ENCODE peak calls at places on chromosomes 1 and 21, in ten cellular contexts. C is choroid plexus epithelial cell, R is AG04450, H is HL-60, T is neural crest cell, L is epithelial cell of esophagus, V is fibroblast of lung, B is psoas muscle, M is mucosa of descending colon, P is transverse colon. F is an unnamed sample.

GRCh38 chr1:12486401-12487005 is 131.5 kb downstream of the DHRS3 start:
- DNase-seq in C (peak; percentile 96), R (no peak), H (no peak), T (no peak), L (no peak), V (no peak), B (peak; percentile 85), M (no peak), P (no peak), F (no peak)

GRCh38 chr1:208332036-208332773 is 88.0 kb upstream of the PLXNA2 start:
- DNase-seq in C (no peak), R (no peak), H (no peak), T (no peak), L (no peak), V (no peak), B (no peak), M (no peak), P (no peak), F (no peak)

GRCh38 chr21:42389449-42389835 is 6.4 kb downstream of the TMPRSS3 start:
- DNase-seq in C (no peak), R (no peak), H (no peak), T (no peak), L (no peak), V (no peak), B (peak; percentile 11), M (peak; percentile 65), P (peak; percentile 50), F (no peak)

GRCh38 chr1:209377995-209378394 is 205.5 kb upstream of the CAMK1G start:
- DNase-seq in C (no peak), R (no peak), H (no peak), T (no peak), L (no peak), V (no peak), B (no peak), M (no peak), P (no peak), F (no peak)

GRCh38 chr1:98923667-98924066 is 81.0 kb downstream of the PLPPR5 start:
- DNase-seq in C (no peak), R (no peak), H (no peak), T (no peak), L (peak; percentile 55), V (no peak), B (no peak), M (no peak), P (no peak), F (no peak)

GRCh38 chr1:112849425-112849966 is 106.5 kb downstream of the SLC16A1 start:
- DNase-seq in C (peak; percentile 62), R (no peak), H (no peak), T (peak; percentile 60), L (peak; percentile 38), V (peak; percentile 34), B (no peak), M (peak; percentile 53), P (peak; percentile 31), F (no peak)

GRCh38 chr1:101142244-101142643 is 94.6 kb upstream of the S1PR1 start:
- DNase-seq in C (no peak), R (no peak), H (no peak), T (no peak), L (no peak), V (no peak), B (no peak), M (no peak), P (no peak), F (no peak)

GRCh38 chr1:47682786-47683350 is 245.0 kb downstream of the FOXD2 start:
- DNase-seq in C (no peak), R (no peak), H (no peak), T (no peak), L (no peak), V (no peak), B (no peak), M (no peak), P (no peak), F (no peak)

GRCh38 chr1:24727490-24728214 is 17.6 kb upstream of the CLIC4 start:
- DNase-seq in C (peak; percentile 95), R (no peak), H (no peak), T (no peak), L (no peak), V (peak; percentile 95), B (peak; percentile 63), M (peak; percentile 77), P (peak; percentile 76), F (no peak)

GRCh38 chr1:6512908-6513280 is 21.4 kb upstream of the PLEKHG5 start:
- DNase-seq in C (no peak), R (no peak), H (no peak), T (no peak), L (no peak), V (no peak), B (no peak), M (no peak), P (no peak), F (no peak)

GRCh38 chr1:228555074-228555989 is 68.2 kb downstream of the RNF187 start:
- DNase-seq in C (peak; percentile 15), R (no peak), H (no peak), T (no peak), L (no peak), V (no peak), B (no peak), M (no peak), P (no peak), F (no peak)

GRCh38 chr1:37731312-37732019 is 33.5 kb downstream of the EPHA10 start:
- DNase-seq in C (no peak), R (no peak), H (no peak), T (no peak), L (no peak), V (no peak), B (no peak), M (no peak), P (no peak), F (no peak)

GRCh38 chr21:42923553-42924432 is 1.6 kb downstream of the ERVH48-1 start:
- DNase-seq in C (peak; percentile 92), R (peak; percentile 77), H (peak; percentile 82), T (peak; percentile 57), L (peak; percentile 86), V (peak; percentile 91), B (peak; percentile 67), M (no peak), P (peak; percentile 80), F (peak; percentile 32)

GRCh38 chr1:22611530-22611947 is 24.9 kb upstream of the C1QA start:
- DNase-seq in C (peak; percentile 71), R (peak; percentile 13), H (no peak), T (peak; percentile 86), L (peak; percentile 75), V (peak; percentile 59), B (peak; percentile 43), M (no peak), P (no peak), F (no peak)

GRCh38 chr1:199287632-199288031 is 648.8 kb downstream of the PTPRC start:
- DNase-seq in C (peak; percentile 38), R (no peak), H (no peak), T (no peak), L (no peak), V (no peak), B (no peak), M (no peak), P (no peak), F (no peak)

GRCh38 chr1:192358822-192359221 is 42.0 kb downstream of the RGS21 start:
- DNase-seq in C (no peak), R (no peak), H (no peak), T (no peak), L (no peak), V (no peak), B (no peak), M (no peak), P (no peak), F (no peak)

GRCh38 chr1:192357904-192358303 is 41.1 kb downstream of the RGS21 start:
- DNase-seq in C (no peak), R (no peak), H (no peak), T (no peak), L (no peak), V (no peak), B (no peak), M (no peak), P (no peak), F (no peak)

GRCh38 chr1:192367436-192367835 is 50.6 kb downstream of the RGS21 start:
- DNase-seq in C (no peak), R (no peak), H (no peak), T (no peak), L (no peak), V (no peak), B (no peak), M (no peak), P (no peak), F (no peak)

GRCh38 chr1:192363177-192363576 is 46.4 kb downstream of the RGS21 start:
- DNase-seq in C (no peak), R (no peak), H (no peak), T (no peak), L (peak; percentile 15), V (no peak), B (no peak), M (no peak), P (no peak), F (no peak)
- TF ChIP-seq CTCF in C (peak; percentile 20), R (peak; percentile 16), H (no peak), T (peak; percentile 27), L (peak; percentile 16), V (no peak), B (no peak), M (no peak), P (no peak), F (no peak)

DNA sequence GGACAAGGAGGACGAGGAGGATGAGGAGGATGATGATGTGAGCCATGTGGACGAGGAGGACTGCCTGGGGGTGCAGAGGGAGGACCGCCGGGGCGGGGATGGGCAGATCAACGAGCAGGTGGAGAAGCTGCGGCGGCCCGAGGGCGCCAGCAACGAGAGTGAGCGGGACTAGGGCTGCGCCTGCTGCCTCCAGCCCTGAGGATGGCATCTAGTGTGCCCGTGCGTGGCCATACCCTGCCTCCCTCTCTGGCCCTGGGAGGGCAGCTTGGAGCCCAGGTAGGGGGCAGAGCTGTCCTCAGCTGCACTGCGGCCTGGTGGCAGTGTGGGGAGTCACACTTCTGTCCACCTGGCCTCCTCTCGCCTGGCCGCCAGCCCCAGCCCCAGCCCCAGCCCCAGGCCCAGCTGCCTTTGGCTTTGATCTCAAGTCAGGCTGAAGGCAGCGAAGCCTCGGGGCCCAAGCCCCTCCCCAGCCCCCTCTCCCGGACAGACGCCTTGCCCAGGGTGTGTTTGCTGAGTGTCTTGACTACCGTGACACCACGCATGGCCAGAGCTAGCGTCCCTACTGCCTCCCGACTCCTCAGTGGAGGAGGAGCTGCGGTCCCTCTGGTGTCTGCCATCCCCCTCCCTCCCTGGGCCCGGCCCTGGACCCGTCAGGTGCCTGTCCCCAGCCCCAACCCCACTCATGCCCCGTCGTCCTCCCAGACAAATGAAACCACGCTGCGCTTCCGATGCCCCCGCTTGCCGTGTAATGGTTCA is 155.2 kb downstream of the PEX14 start:
- DNase-seq in C (no peak), R (no peak), H (no peak), T (no peak), L (no peak), V (no peak), B (peak; percentile 41), M (no peak), P (no peak), F (no peak)
- TF ChIP-seq CTCF in C (no peak), R (no peak), H (no peak), T (no peak), L (no peak), V (no peak), B (no peak), M (no peak), P (no peak), F (no peak)

GRCh38 chr1:18556364-18556763 is 74.3 kb upstream of the PAX7 start:
- DNase-seq in C (peak; percentile 57), R (no peak), H (no peak), T (no peak), L (peak; percentile 19), V (peak; percentile 20), B (no peak), M (no peak), P (no peak), F (no peak)
- TF ChIP-seq CTCF in C (peak; percentile 67), R (peak; percentile 49), H (no peak), T (peak; percentile 60), L (peak; percentile 51), V (peak; percentile 46), B (no peak), M (no peak), P (no peak), F (no peak)

GRCh38 chr21:33265664-33266049 is 510 bp upstream of the IL10RB start:
- DNase-seq in C (peak; percentile 33), R (no peak), H (peak; percentile 84), T (no peak), L (peak; percentile 58), V (no peak), B (peak; percentile 65), M (peak; percentile 71), P (peak; percentile 62), F (peak; percentile 40)
- TF ChIP-seq CTCF in C (no peak), R (no peak), H (no peak), T (no peak), L (no peak), V (no peak), B (no peak), M (no peak), P (no peak), F (no peak)